ENCODE peak calls at places on chromosome 2, in seven cellular contexts. V is HCT116, R is K562, T is HepG2, B is GM12878, L is SK-N-SH, U is H1. P is an unnamed sample.

GRCh38 chr2:228938629-228939028 is 332.5 kb downstream of the PID1 start:
- DNase-seq in R (no peak), B (no peak), V (no peak), L (no peak), U (no peak), T (no peak), P (no peak)

GRCh38 chr2:204842731-204843490 is 297.6 kb downstream of the PARD3B start:
- DNase-seq in R (no peak), B (no peak), L (no peak), V (no peak), T (no peak), U (no peak), P (no peak)

GRCh38 chr2:145692971-145693478 is 1173.1 kb upstream of the ZEB2 start:
- DNase-seq in B (peak), R (peak), L (no peak), V (no peak), T (peak), U (no peak), P (peak)

GRCh38 chr2:211744379-211744778 is 794.2 kb downstream of the ERBB4 start:
- DNase-seq in B (no peak), L (no peak), T (no peak), V (no peak), R (no peak), U (no peak), P (peak)

GRCh38 chr2:191385416-191386160 is 140.4 kb downstream of the MYO1B start:
- DNase-seq in V (no peak), U (no peak), B (no peak), T (no peak), L (no peak), R (no peak), P (no peak)

GRCh38 chr2:200860092-200860795 is 4.2 kb downstream of the CLK1 start:
- DNase-seq in B (no peak), L (no peak), V (no peak), T (no peak), U (no peak), R (no peak), P (no peak)

GRCh38 chr2:2935445-2936149 is 442.0 kb downstream of the EIPR1 start:
- DNase-seq in T (no peak), B (no peak), R (no peak), V (no peak), U (no peak), L (no peak), P (no peak)

GRCh38 chr2:26847663-26848335 is at the start of gene DPYSL5:
- DNase-seq in L (peak), V (peak), U (peak), B (no peak), R (peak), T (no peak), P (no peak)

GRCh38 chr2:121707920-121708361 is 28.7 kb downstream of the NIFK start:
- DNase-seq in T (peak), R (no peak), L (no peak), U (no peak), B (no peak), V (no peak), P (no peak)

GRCh38 chr2:75042823-75043222 is 84.4 kb downstream of the POLE4 start:
- DNase-seq in V (no peak), U (no peak), B (no peak), T (no peak), L (no peak), R (no peak), P (no peak)

GRCh38 chr2:178241852-178242551 is 47.7 kb downstream of the OSBPL6 start:
- DNase-seq in B (no peak), V (peak), L (peak), R (peak), T (no peak), U (no peak), P (no peak)

GRCh38 chr2:161090401-161090800 is 69.8 kb upstream of the TANK start:
- DNase-seq in T (no peak), B (no peak), U (no peak), V (no peak), L (no peak), R (no peak), P (no peak)

GRCh38 chr2:70041666-70042065 is 45.6 kb upstream of the PCBP1 start:
- DNase-seq in R (no peak), L (no peak), B (no peak), V (no peak), T (no peak), U (no peak), P (no peak)

GRCh38 chr2:127479219-127479825 is 47.0 kb downstream of the IWS1 start:
- DNase-seq in V (peak), R (peak), U (no peak), B (peak), T (peak), L (peak), P (peak)

GRCh38 chr2:176100547-176101140 is 1.0 kb downstream of the HOXD12 start:
- DNase-seq in L (no peak), R (no peak), T (no peak), U (no peak), V (no peak), B (no peak), P (no peak)

GRCh38 chr2:85584857-85585780 is 888 bp downstream of the VAMP5 start:
- DNase-seq in V (no peak), U (no peak), B (no peak), L (peak), R (peak), T (peak), P (no peak)

GRCh38 chr2:43041167-43041566 is 185.2 kb downstream of the ZFP36L2 start:
- DNase-seq in V (no peak), R (peak), L (no peak), T (no peak), U (no peak), B (no peak), P (no peak)

GRCh38 chr2:43040084-43040854 is 186.1 kb downstream of the ZFP36L2 start:
- DNase-seq in R (peak), U (no peak), T (no peak), L (no peak), B (no peak), V (no peak), P (no peak)

GRCh38 chr2:43039376-43040080 is 186.9 kb downstream of the ZFP36L2 start:
- DNase-seq in V (no peak), B (no peak), R (no peak), L (no peak), U (no peak), T (no peak), P (no peak)

GRCh38 chr2:43038034-43038719 is 188.2 kb downstream of the ZFP36L2 start:
- DNase-seq in T (peak), B (no peak), U (no peak), R (no peak), V (no peak), L (peak), P (no peak)

GRCh38 chr2:43038720-43039099 is 187.7 kb downstream of the ZFP36L2 start:
- DNase-seq in L (no peak), V (no peak), U (no peak), R (no peak), B (no peak), T (no peak), P (no peak)
- TF ChIP-seq JUND in L (no peak), V (no peak), U (no peak), R (no peak), B (no peak), T (no peak), P (no peak)

DNA sequence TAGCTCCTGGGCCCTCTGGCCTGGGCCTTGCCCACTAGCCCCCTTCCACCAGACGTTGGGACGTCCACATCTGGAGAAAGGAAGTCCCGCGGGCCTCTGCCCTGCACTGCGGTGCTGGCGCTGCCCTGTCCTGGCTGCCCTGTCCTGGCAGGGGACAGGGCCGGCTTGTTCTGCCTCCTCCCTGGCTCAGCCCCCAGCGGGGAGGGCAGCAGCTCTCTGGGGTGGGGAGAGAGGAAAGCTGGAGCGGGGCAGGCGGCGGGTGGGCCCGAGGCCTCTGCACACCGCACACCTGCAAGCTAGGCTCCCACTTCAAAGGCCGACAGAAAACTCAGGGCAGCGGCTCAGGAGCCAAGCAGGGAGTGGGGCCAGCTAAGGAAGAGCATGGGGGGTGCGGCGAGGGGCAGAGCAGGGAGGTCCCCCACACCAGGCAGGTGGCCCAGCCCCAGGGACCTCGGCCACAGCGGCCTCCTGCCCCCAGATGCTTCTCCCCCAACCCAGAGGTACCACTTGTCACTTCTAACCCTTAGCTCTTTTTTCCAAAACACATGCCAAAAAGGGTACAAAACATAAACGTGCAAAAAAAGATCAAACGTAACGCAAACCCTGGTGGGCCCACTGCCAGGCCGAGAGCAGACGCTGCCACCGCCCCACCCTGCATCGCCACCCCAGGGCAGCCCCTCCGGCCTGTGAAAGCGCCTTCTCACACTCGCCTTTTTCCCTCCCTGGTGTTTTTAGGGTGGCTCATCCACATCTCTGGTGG is 13.5 kb downstream of the SNED1 start:
- DNase-seq in U (no peak), T (no peak), B (no peak), R (no peak), V (no peak), L (peak), P (no peak)
- TF ChIP-seq JUND in U (no peak), T (no peak), B (no peak), R (no peak), V (no peak), L (no peak), P (no peak)

DNA sequence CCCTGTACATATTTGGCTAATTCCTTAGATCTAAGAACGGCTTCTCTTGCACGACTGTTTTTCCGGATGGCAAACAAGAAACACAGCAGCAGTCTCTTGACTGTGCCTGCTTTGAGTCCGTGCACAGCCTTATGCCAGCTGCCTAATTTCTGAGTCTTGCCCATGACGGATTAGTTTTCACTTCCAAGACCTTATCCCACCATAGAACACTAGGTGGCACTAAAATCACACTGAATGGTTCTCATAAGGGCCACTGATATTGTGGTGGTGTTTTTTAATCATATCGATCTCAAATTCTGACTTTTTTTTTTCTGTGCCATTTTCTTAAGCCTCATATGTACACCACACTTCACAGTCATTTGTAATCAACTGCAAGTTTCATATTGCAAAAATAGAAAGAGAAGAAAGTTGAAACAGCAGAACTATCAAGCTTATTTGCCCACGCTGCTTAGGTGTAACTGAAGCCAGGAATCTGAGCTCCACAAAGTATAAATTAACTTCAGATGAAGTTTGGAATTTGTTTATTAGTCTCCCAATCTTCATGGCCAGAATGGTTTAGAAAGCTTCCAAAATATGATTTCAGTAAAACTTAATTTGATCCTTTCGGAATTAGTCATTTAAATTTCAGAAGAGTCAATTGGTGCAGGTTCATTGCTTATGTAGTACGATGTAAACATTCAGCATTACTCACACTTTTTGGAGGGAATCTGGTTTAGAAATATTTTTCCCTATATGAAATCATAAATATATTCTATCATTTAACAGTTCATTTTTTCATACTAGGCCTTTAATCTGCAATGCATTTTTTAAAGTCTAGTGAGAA is 45.5 kb upstream of the SCN7A start:
- DNase-seq in B (peak), U (no peak), L (peak), T (peak), R (peak), V (peak), P (no peak)
- TF ChIP-seq JUND in B (no peak), U (no peak), L (no peak), T (no peak), R (no peak), V (no peak), P (no peak)

GRCh38 chr2:192500550-192501200 is 305.9 kb upstream of the TMEFF2 start:
- DNase-seq in R (no peak), B (peak), T (no peak), V (peak), L (no peak), U (no peak), P (no peak)
- TF ChIP-seq JUND in R (no peak), B (no peak), T (no peak), V (peak), L (no peak), U (no peak), P (no peak)

DNA sequence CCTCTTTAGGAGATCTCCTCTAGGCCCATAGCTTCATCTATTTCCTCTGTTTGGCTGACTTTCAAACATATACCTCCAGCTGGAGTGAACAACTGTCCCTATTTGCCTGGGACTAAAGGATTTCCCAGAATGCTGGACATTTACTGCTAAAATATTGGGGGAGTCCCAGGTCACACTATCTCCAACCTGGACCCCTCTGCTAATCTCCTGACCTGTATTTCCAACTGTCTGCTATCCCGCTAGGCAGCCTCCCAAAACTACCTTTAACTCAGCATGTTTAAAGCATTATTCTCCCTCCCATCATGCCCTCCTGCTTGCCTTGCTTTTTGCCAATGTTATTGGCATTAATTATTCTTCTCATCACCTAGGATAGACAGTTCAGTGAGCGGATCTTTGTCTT is 77.1 kb downstream of the THADA start:
- DNase-seq in L (no peak), R (no peak), U (no peak), T (no peak), B (no peak), V (no peak), P (no peak)
- TF ChIP-seq JUND in L (no peak), R (no peak), U (no peak), T (no peak), B (no peak), V (no peak), P (no peak)

DNA sequence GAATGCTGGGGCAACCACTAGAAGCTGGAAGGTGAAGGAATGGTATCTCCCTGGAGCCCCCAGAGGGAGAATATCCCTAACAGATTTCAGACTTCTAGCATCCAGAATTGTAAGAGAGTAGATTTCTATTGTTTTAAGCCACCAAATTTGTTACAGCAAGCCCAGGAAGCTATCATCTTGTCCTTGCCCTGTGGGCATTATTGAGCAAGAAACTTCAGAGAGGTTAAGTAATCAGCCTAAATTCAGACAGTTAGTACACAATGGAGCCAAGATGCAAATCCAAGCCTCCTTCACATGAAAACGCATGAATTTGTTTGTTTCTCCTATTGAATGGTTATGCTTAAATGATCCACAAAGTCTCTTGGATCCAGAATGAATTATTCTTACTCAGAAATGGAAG is 55.3 kb upstream of the TRIB2 start:
- DNase-seq in U (no peak), T (no peak), R (no peak), L (no peak), B (no peak), V (no peak), P (no peak)
- TF ChIP-seq JUND in U (no peak), T (no peak), R (no peak), L (no peak), B (no peak), V (no peak), P (no peak)

DNA sequence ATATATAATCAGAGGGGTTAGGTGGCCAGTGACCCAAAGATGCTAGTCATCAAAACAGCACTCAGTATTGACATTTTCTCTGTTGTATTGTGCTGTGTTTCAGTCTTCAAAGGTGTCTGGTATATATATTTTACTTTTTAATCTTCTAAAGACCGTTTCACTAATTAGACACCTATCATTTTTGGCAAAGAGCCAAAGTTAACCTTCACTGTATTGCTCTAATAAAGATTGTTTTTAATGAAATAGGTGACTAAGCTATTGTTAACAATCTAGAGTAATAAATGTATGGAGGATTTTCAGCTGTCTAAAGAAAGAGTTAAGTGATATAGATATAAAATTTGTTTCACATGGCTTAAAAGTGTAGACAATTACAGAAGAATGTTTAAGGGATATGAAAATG is 264.0 kb downstream of the CNTNAP5 start:
- DNase-seq in V (no peak), U (no peak), T (no peak), B (no peak), L (no peak), R (no peak), P (no peak)
- TF ChIP-seq JUND in V (no peak), U (no peak), T (no peak), B (no peak), L (no peak), R (no peak), P (no peak)

DNA sequence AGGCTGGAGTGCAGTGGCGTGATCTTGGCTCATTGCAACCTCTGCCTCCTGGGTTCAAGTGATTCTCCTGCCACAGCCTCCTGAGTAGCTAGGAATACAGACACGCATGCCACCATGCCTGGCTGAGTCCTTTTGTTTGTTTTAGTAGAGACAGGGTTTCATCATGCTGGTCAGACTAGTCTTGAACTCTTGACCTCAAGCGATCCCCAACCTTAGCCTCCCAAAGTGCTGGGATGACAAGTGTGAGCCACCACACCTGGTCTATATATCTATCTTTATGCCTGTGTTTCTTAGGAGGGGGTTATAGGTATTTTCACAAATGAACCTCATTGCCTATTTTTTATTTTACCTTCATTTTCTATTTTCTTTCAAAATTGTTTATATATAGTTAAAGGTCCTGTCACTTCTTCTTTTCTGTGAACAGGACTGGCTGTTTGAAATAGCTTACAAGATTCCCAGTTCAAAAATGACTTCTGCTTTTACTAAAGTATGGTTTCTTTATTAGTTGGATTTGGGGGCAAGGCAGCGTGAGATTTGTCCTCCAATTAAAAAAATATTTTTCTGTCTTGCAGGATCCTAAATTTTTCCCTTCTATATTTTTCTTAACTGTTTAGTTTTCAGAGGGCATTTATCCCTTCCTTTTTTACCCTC is 16.4 kb upstream of the MARCHF7 start:
- DNase-seq in V (no peak), R (no peak), T (no peak), L (no peak), U (no peak), B (no peak), P (no peak)
- TF ChIP-seq JUND in V (no peak), R (no peak), T (no peak), L (no peak), U (no peak), B (no peak), P (no peak)

GRCh38 chr2:44342854-44343253 is 18.4 kb downstream of the PREPL start:
- DNase-seq in L (peak), U (no peak), V (no peak), T (peak), R (no peak), B (no peak), P (peak)
- TF ChIP-seq JUND in L (no peak), U (no peak), V (no peak), T (no peak), R (no peak), B (no peak), P (no peak)

P was measured in T47D.